ENCODE peak calls at places on chromosomes 4 and X, in six cellular contexts. One of them, this sample, is unnamed.

GRCh38 chrX:46317158-46317557 is 228.1 kb downstream of the ZNF674 start:
- DNase-seq in lower leg skin: no peak
- DNase-seq in GDM1: no peak
- DNase-seq in NCI-H1092: no peak
- DNase-seq in activated CD4-positive, CD25-positive, alpha-beta regulatory T cell treated with anti-CD3 and anti-CD28 coated beads, Interleukin-2, amount 50 U/mL, for 72 hours: no peak
- DNase-seq in heart right ventricle: no peak
- DNase-seq in this sample: no peak

GRCh38 chr4:73869130-73870055 is at the start of gene CXCL1:
- DNase-seq in GDM1: no peak
- DNase-seq in lower leg skin: no peak
- DNase-seq in heart right ventricle: peak; percentile 56
- DNase-seq in activated CD4-positive, CD25-positive, alpha-beta regulatory T cell treated with anti-CD3 and anti-CD28 coated beads, Interleukin-2, amount 50 U/mL, for 72 hours: no peak
- DNase-seq in NCI-H1092: no peak
- DNase-seq in this sample: no peak

GRCh38 chrX:132591719-132592275 is 103.0 kb upstream of the MBNL3 start:
- DNase-seq in lower leg skin: no peak
- DNase-seq in activated CD4-positive, CD25-positive, alpha-beta regulatory T cell treated with anti-CD3 and anti-CD28 coated beads, Interleukin-2, amount 50 U/mL, for 72 hours: no peak
- DNase-seq in NCI-H1092: peak; percentile 82
- DNase-seq in GDM1: no peak
- DNase-seq in heart right ventricle: no peak
- DNase-seq in this sample: no peak

GRCh38 chrX:38214551-38214950 is 6.1 kb downstream of the SRPX start:
- DNase-seq in lower leg skin: no peak
- DNase-seq in heart right ventricle: no peak
- DNase-seq in GDM1: no peak
- DNase-seq in NCI-H1092: no peak
- DNase-seq in activated CD4-positive, CD25-positive, alpha-beta regulatory T cell treated with anti-CD3 and anti-CD28 coated beads, Interleukin-2, amount 50 U/mL, for 72 hours: no peak
- DNase-seq in this sample: no peak

GRCh38 chrX:33188286-33188685 is 23.1 kb downstream of the DMD start:
- DNase-seq in heart right ventricle: no peak
- DNase-seq in GDM1: no peak
- DNase-seq in NCI-H1092: no peak
- DNase-seq in activated CD4-positive, CD25-positive, alpha-beta regulatory T cell treated with anti-CD3 and anti-CD28 coated beads, Interleukin-2, amount 50 U/mL, for 72 hours: no peak
- DNase-seq in lower leg skin: no peak
- DNase-seq in this sample: no peak

GRCh38 chr4:155734065-155734464 is 24.8 kb upstream of the GUCY1B1 start:
- DNase-seq in heart right ventricle: no peak
- DNase-seq in GDM1: no peak
- DNase-seq in NCI-H1092: no peak
- DNase-seq in lower leg skin: no peak
- DNase-seq in activated CD4-positive, CD25-positive, alpha-beta regulatory T cell treated with anti-CD3 and anti-CD28 coated beads, Interleukin-2, amount 50 U/mL, for 72 hours: no peak
- DNase-seq in this sample: no peak

GRCh38 chr4:40908297-40908696 is 158.5 kb downstream of the NSUN7 start:
- DNase-seq in heart right ventricle: no peak
- DNase-seq in GDM1: no peak
- DNase-seq in activated CD4-positive, CD25-positive, alpha-beta regulatory T cell treated with anti-CD3 and anti-CD28 coated beads, Interleukin-2, amount 50 U/mL, for 72 hours: no peak
- DNase-seq in NCI-H1092: no peak
- DNase-seq in lower leg skin: peak; percentile 87
- DNase-seq in this sample: no peak

GRCh38 chr4:100960232-100960631 is 387.1 kb downstream of the PPP3CA start:
- DNase-seq in lower leg skin: no peak
- DNase-seq in NCI-H1092: no peak
- DNase-seq in GDM1: no peak
- DNase-seq in heart right ventricle: no peak
- DNase-seq in activated CD4-positive, CD25-positive, alpha-beta regulatory T cell treated with anti-CD3 and anti-CD28 coated beads, Interleukin-2, amount 50 U/mL, for 72 hours: no peak
- DNase-seq in this sample: no peak

GRCh38 chr4:128424524-128425195 is 137.0 kb upstream of the PGRMC2 start:
- DNase-seq in heart right ventricle: no peak
- DNase-seq in GDM1: no peak
- DNase-seq in NCI-H1092: no peak
- DNase-seq in lower leg skin: no peak
- DNase-seq in activated CD4-positive, CD25-positive, alpha-beta regulatory T cell treated with anti-CD3 and anti-CD28 coated beads, Interleukin-2, amount 50 U/mL, for 72 hours: no peak
- DNase-seq in this sample: no peak

GRCh38 chr4:53484911-53485459 is 106.3 kb downstream of the LNX1 start:
- DNase-seq in lower leg skin: no peak
- DNase-seq in GDM1: no peak
- DNase-seq in heart right ventricle: no peak
- DNase-seq in NCI-H1092: no peak
- DNase-seq in activated CD4-positive, CD25-positive, alpha-beta regulatory T cell treated with anti-CD3 and anti-CD28 coated beads, Interleukin-2, amount 50 U/mL, for 72 hours: no peak
- DNase-seq in this sample: no peak

GRCh38 chrX:155997436-155997835 is at the start of gene IL9R:
- DNase-seq in lower leg skin: peak; percentile 42
- DNase-seq in activated CD4-positive, CD25-positive, alpha-beta regulatory T cell treated with anti-CD3 and anti-CD28 coated beads, Interleukin-2, amount 50 U/mL, for 72 hours: no peak
- DNase-seq in GDM1: no peak
- DNase-seq in NCI-H1092: no peak
- DNase-seq in heart right ventricle: no peak
- DNase-seq in this sample: no peak

GRCh38 chr4:117783716-117784115 is 250.6 kb upstream of the NDST3 start:
- DNase-seq in lower leg skin: no peak
- DNase-seq in NCI-H1092: no peak
- DNase-seq in activated CD4-positive, CD25-positive, alpha-beta regulatory T cell treated with anti-CD3 and anti-CD28 coated beads, Interleukin-2, amount 50 U/mL, for 72 hours: no peak
- DNase-seq in heart right ventricle: no peak
- DNase-seq in GDM1: no peak
- DNase-seq in this sample: peak; percentile 45

GRCh38 chrX:111868726-111869638 is 7.0 kb upstream of the TRPC5OS start:
- DNase-seq in NCI-H1092: no peak
- DNase-seq in lower leg skin: no peak
- DNase-seq in GDM1: no peak
- DNase-seq in heart right ventricle: no peak
- DNase-seq in activated CD4-positive, CD25-positive, alpha-beta regulatory T cell treated with anti-CD3 and anti-CD28 coated beads, Interleukin-2, amount 50 U/mL, for 72 hours: no peak
- DNase-seq in this sample: no peak

GRCh38 chr4:98566491-98567008 is 91.9 kb downstream of the TSPAN5 start:
- DNase-seq in activated CD4-positive, CD25-positive, alpha-beta regulatory T cell treated with anti-CD3 and anti-CD28 coated beads, Interleukin-2, amount 50 U/mL, for 72 hours: no peak
- DNase-seq in heart right ventricle: no peak
- DNase-seq in GDM1: no peak
- DNase-seq in lower leg skin: no peak
- DNase-seq in NCI-H1092: no peak
- DNase-seq in this sample: no peak

GRCh38 chr4:183610033-183610432 is 49.0 kb downstream of the RWDD4 start:
- DNase-seq in heart right ventricle: no peak
- DNase-seq in activated CD4-positive, CD25-positive, alpha-beta regulatory T cell treated with anti-CD3 and anti-CD28 coated beads, Interleukin-2, amount 50 U/mL, for 72 hours: no peak
- DNase-seq in NCI-H1092: no peak
- DNase-seq in GDM1: no peak
- DNase-seq in lower leg skin: no peak
- DNase-seq in this sample: no peak

GRCh38 chr4:156778606-156779005 is 193.0 kb downstream of the PDGFC start:
- DNase-seq in GDM1: no peak
- DNase-seq in activated CD4-positive, CD25-positive, alpha-beta regulatory T cell treated with anti-CD3 and anti-CD28 coated beads, Interleukin-2, amount 50 U/mL, for 72 hours: no peak
- DNase-seq in heart right ventricle: no peak
- DNase-seq in NCI-H1092: no peak
- DNase-seq in lower leg skin: no peak
- DNase-seq in this sample: no peak

GRCh38 chrX:40107291-40108083 is 9.7 kb upstream of the BCOR start:
- DNase-seq in heart right ventricle: peak; percentile 64
- DNase-seq in lower leg skin: peak; percentile 94
- DNase-seq in GDM1: no peak
- DNase-seq in NCI-H1092: peak; percentile 70
- DNase-seq in activated CD4-positive, CD25-positive, alpha-beta regulatory T cell treated with anti-CD3 and anti-CD28 coated beads, Interleukin-2, amount 50 U/mL, for 72 hours: no peak
- DNase-seq in this sample: no peak

This sample was measured in astrocyte of the cerebellum.